ENCODE peak calls at places on chromosomes 16 and 17, in eight cellular contexts. S is gastrocnemius medialis, P is coronary artery, Y is AG10803, V is RWPE1, E is NCI-H1048, F is SK-MEL-5, I is LoVo. R is an unnamed sample.

GRCh38 chr17:43531082-43531378 is 15.1 kb downstream of the ETV4 start:
- DNase-seq in S (no peak), V (no peak), F (no peak), E (no peak), P (no peak), I (no peak), Y (no peak), R (no peak)

GRCh38 chr17:19249681-19250080 is 12.5 kb downstream of the EPN2 start:
- DNase-seq in Y (no peak), S (peak), V (no peak), F (no peak), I (no peak), P (no peak), E (no peak), R (no peak)

GRCh38 chr17:59074494-59074893 is 32.2 kb downstream of the TRIM37 start:
- DNase-seq in V (no peak), P (no peak), F (no peak), E (no peak), Y (peak), S (no peak), I (no peak), R (no peak)

GRCh38 chr16:49608801-49609200 is 235.2 kb downstream of the C16orf78 start:
- DNase-seq in Y (peak), E (no peak), V (no peak), F (peak), S (peak), P (peak), I (no peak), R (peak)

GRCh38 chr16:23155445-23156049 is 6.3 kb upstream of the USP31 start:
- DNase-seq in F (peak), S (no peak), V (no peak), Y (peak), I (no peak), E (no peak), P (no peak), R (no peak)

GRCh38 chr17:7656958-7657715 is 6.4 kb downstream of the ATP1B2 start:
- DNase-seq in Y (no peak), V (no peak), F (peak), S (peak), I (no peak), E (no peak), P (no peak), R (no peak)

GRCh38 chr17:76278952-76279741 is 14.0 kb downstream of the UBALD2 start:
- DNase-seq in P (no peak), S (peak), V (peak), E (peak), I (peak), F (peak), Y (peak), R (peak)

GRCh38 chr16:27756206-27756970 is 206.4 kb downstream of the KATNIP start:
- DNase-seq in E (no peak), P (no peak), F (no peak), V (no peak), S (no peak), I (no peak), Y (no peak), R (no peak)

R was measured in right atrium auricular region.